ENCODE peak calls at places on chromosome X, in seven cellular contexts. S, Z, F, U, G, A and M are unnamed samples.
A peak's percentile ranks its signal among the peaks of the same experiment; 100 is the strongest.

GRCh38 chrX:17654116-17654515 is 83.2 kb upstream of the SCML1 start:
- DNase-seq in S (no peak), Z (no peak), F (no peak), U (no peak), G (no peak), A (no peak), M (no peak)

GRCh38 chrX:134847133-134847532 is 143.7 kb upstream of the SMIM10 start:
- DNase-seq in S (no peak), Z (no peak), F (no peak), U (no peak), G (no peak), A (no peak), M (no peak)

GRCh38 chrX:87873988-87874500 is 356.4 kb downstream of the KLHL4 start:
- DNase-seq in S (no peak), Z (no peak), F (no peak), U (no peak), G (no peak), A (no peak), M (no peak)

GRCh38 chrX:116031331-116031730 is 139.2 kb upstream of the AGTR2 start:
- DNase-seq in S (no peak), Z (no peak), F (no peak), U (no peak), G (no peak), A (no peak), M (no peak)

GRCh38 chrX:44651347-44651746 is 108.7 kb upstream of the FUNDC1 start:
- DNase-seq in S (no peak), Z (no peak), F (no peak), U (no peak), G (no peak), A (no peak), M (no peak)

GRCh38 chrX:36897690-36898089 is 110.5 kb upstream of the FAM47C start:
- DNase-seq in S (no peak), Z (no peak), F (no peak), U (no peak), G (no peak), A (no peak), M (no peak)

GRCh38 chrX:69320116-69320515 is 154.9 kb upstream of the PJA1 start:
- DNase-seq in S (no peak), Z (no peak), F (no peak), U (no peak), G (no peak), A (no peak), M (no peak)

GRCh38 chrX:40077906-40078305 is 19.9 kb downstream of the BCOR start:
- DNase-seq in S (no peak), Z (no peak), F (no peak), U (no peak), G (no peak), A (no peak), M (no peak)

GRCh38 chrX:16573781-16574180 is 76.2 kb upstream of the S100G start:
- DNase-seq in S (no peak), Z (no peak), F (no peak), U (no peak), G (no peak), A (no peak), M (peak; percentile 51)

GRCh38 chrX:21374994-21375794 is 976 bp downstream of the CNKSR2 start:
- DNase-seq in S (no peak), Z (no peak), F (no peak), U (no peak), G (no peak), A (no peak), M (no peak)

GRCh38 chrX:4263005-4263404 is 549.6 kb upstream of the PRKX start:
- DNase-seq in S (no peak), Z (peak; percentile 5), F (no peak), U (no peak), G (no peak), A (no peak), M (no peak)

GRCh38 chrX:100768679-100769338 is 36.9 kb upstream of the SYTL4 start:
- DNase-seq in S (peak; percentile 10), Z (peak; percentile 12), F (peak; percentile 56), U (peak; percentile 72), G (peak; percentile 22), A (peak; percentile 22), M (peak; percentile 56)